ENCODE peak calls at places on chromosome 7, in six cellular contexts. One of them, this sample, is unnamed.

GRCh38 chr7:155885162-155886160 is 73.2 kb upstream of the SHH start:
- DNase-seq in MM.1S: no peak
- DNase-seq in SK-N-SH: no peak
- DNase-seq in neural progenitor cell: peak; percentile 45
- DNase-seq in PC-9: peak; percentile 36
- DNase-seq in GM23338: no peak
- DNase-seq in this sample: peak; percentile 34

GRCh38 chr7:80722596-80723141 is 84.2 kb downstream of the CD36 start:
- DNase-seq in neural progenitor cell: peak; percentile 10
- DNase-seq in GM23338: peak; percentile 47
- DNase-seq in SK-N-SH: no peak
- DNase-seq in MM.1S: no peak
- DNase-seq in PC-9: peak; percentile 85
- DNase-seq in this sample: peak; percentile 99

GRCh38 chr7:30246392-30246791 is 38.0 kb upstream of the ZNRF2 start:
- DNase-seq in PC-9: no peak
- DNase-seq in SK-N-SH: no peak
- DNase-seq in GM23338: no peak
- DNase-seq in neural progenitor cell: no peak
- DNase-seq in MM.1S: no peak
- DNase-seq in this sample: no peak

GRCh38 chr7:117186218-117186617 is 136.6 kb downstream of the WNT2 start:
- DNase-seq in PC-9: no peak
- DNase-seq in GM23338: no peak
- DNase-seq in SK-N-SH: no peak
- DNase-seq in MM.1S: no peak
- DNase-seq in neural progenitor cell: no peak
- DNase-seq in this sample: no peak

GRCh38 chr7:81004098-81004497 is 85.2 kb upstream of the SEMA3C start:
- DNase-seq in neural progenitor cell: no peak
- DNase-seq in GM23338: no peak
- DNase-seq in PC-9: no peak
- DNase-seq in SK-N-SH: no peak
- DNase-seq in MM.1S: no peak
- DNase-seq in this sample: peak; percentile 92

GRCh38 chr7:157432541-157432956 is 95.7 kb downstream of the DNAJB6 start:
- DNase-seq in neural progenitor cell: peak; percentile 76
- DNase-seq in PC-9: no peak
- DNase-seq in SK-N-SH: peak; percentile 81
- DNase-seq in GM23338: peak; percentile 95
- DNase-seq in MM.1S: no peak
- DNase-seq in this sample: peak; percentile 87

GRCh38 chr7:130695840-130696239 is 9.5 kb upstream of the TSGA13 start:
- DNase-seq in PC-9: peak; percentile 6
- DNase-seq in SK-N-SH: peak; percentile 44
- DNase-seq in neural progenitor cell: peak; percentile 54
- DNase-seq in MM.1S: peak; percentile 52
- DNase-seq in GM23338: peak; percentile 80
- DNase-seq in this sample: peak; percentile 66

GRCh38 chr7:111486472-111487142 is 75.7 kb downstream of the IMMP2L start:
- DNase-seq in GM23338: peak; percentile 62
- DNase-seq in PC-9: no peak
- DNase-seq in neural progenitor cell: peak; percentile 60
- DNase-seq in SK-N-SH: peak; percentile 74
- DNase-seq in MM.1S: peak; percentile 53
- DNase-seq in this sample: peak; percentile 76

GRCh38 chr7:17095951-17096350 is 202.5 kb upstream of the AHR start:
- DNase-seq in SK-N-SH: no peak
- DNase-seq in MM.1S: no peak
- DNase-seq in PC-9: no peak
- DNase-seq in neural progenitor cell: no peak
- DNase-seq in GM23338: no peak
- DNase-seq in this sample: peak; percentile 11

GRCh38 chr7:50339990-50340500 is 35.5 kb downstream of the IKZF1 start:
- DNase-seq in MM.1S: no peak
- DNase-seq in SK-N-SH: no peak
- DNase-seq in GM23338: peak; percentile 10
- DNase-seq in neural progenitor cell: no peak
- DNase-seq in PC-9: no peak
- DNase-seq in this sample: no peak
- H3F3A ChIP-seq in MM.1S: no peaks in the 10 kb centered on the region
- H3F3A ChIP-seq in SK-N-SH: no peaks in the 10 kb centered on the region
- H3F3A ChIP-seq in GM23338: no peaks in the 10 kb centered on the region
- H3F3A ChIP-seq in neural progenitor cell: no peaks in the 10 kb centered on the region
- H3F3A ChIP-seq in PC-9: peaks cover under 1% of the 10 kb centered on the region
- H3F3A ChIP-seq in this sample: no peaks in the 10 kb centered on the region

GRCh38 chr7:46810986-46811385 is 770.9 kb downstream of the TNS3 start:
- DNase-seq in SK-N-SH: no peak
- DNase-seq in neural progenitor cell: no peak
- DNase-seq in PC-9: no peak
- DNase-seq in MM.1S: no peak
- DNase-seq in GM23338: no peak
- DNase-seq in this sample: peak; percentile 35

GRCh38 chr7:46809886-46810285 is 772.0 kb downstream of the TNS3 start:
- DNase-seq in MM.1S: no peak
- DNase-seq in SK-N-SH: no peak
- DNase-seq in neural progenitor cell: no peak
- DNase-seq in GM23338: no peak
- DNase-seq in PC-9: no peak
- DNase-seq in this sample: no peak

GRCh38 chr7:46802460-46802972 is 779.4 kb downstream of the TNS3 start:
- DNase-seq in SK-N-SH: no peak
- DNase-seq in GM23338: no peak
- DNase-seq in neural progenitor cell: no peak
- DNase-seq in PC-9: no peak
- DNase-seq in MM.1S: no peak
- DNase-seq in this sample: no peak

GRCh38 chr7:46811529-46811928 is 770.4 kb downstream of the TNS3 start:
- DNase-seq in GM23338: no peak
- DNase-seq in neural progenitor cell: no peak
- DNase-seq in MM.1S: no peak
- DNase-seq in PC-9: no peak
- DNase-seq in SK-N-SH: no peak
- DNase-seq in this sample: peak; percentile 98

GRCh38 chr7:46806856-46807255 is 775.1 kb downstream of the TNS3 start:
- DNase-seq in GM23338: no peak
- DNase-seq in PC-9: no peak
- DNase-seq in SK-N-SH: no peak
- DNase-seq in MM.1S: no peak
- DNase-seq in neural progenitor cell: no peak
- DNase-seq in this sample: no peak
- H3F3A ChIP-seq in GM23338: no peaks in the 10 kb centered on the region
- H3F3A ChIP-seq in PC-9: no peaks in the 10 kb centered on the region
- H3F3A ChIP-seq in SK-N-SH: no peaks in the 10 kb centered on the region
- H3F3A ChIP-seq in MM.1S: no peaks in the 10 kb centered on the region
- H3F3A ChIP-seq in neural progenitor cell: no peaks in the 10 kb centered on the region
- H3F3A ChIP-seq in this sample: peaks cover 9% of the 10 kb centered on the region

GRCh38 chr7:102403563-102403962 is 7.4 kb downstream of the PRKRIP1 start:
- DNase-seq in PC-9: no peak
- DNase-seq in GM23338: no peak
- DNase-seq in MM.1S: no peak
- DNase-seq in SK-N-SH: no peak
- DNase-seq in neural progenitor cell: no peak
- DNase-seq in this sample: no peak
- H3F3A ChIP-seq in PC-9: peaks cover 34% of the 10 kb centered on the region
- H3F3A ChIP-seq in GM23338: peaks cover 20% of the 10 kb centered on the region
- H3F3A ChIP-seq in MM.1S: peaks cover 20% of the 10 kb centered on the region
- H3F3A ChIP-seq in SK-N-SH: peaks cover 28% of the 10 kb centered on the region
- H3F3A ChIP-seq in neural progenitor cell: peaks cover 22% of the 10 kb centered on the region
- H3F3A ChIP-seq in this sample: no peaks in the 10 kb centered on the region

GRCh38 chr7:47670738-47671137 is 88.8 kb upstream of the TNS3 start:
- DNase-seq in SK-N-SH: no peak
- DNase-seq in GM23338: peak; percentile 14
- DNase-seq in PC-9: no peak
- DNase-seq in MM.1S: peak; percentile 98
- DNase-seq in neural progenitor cell: no peak
- DNase-seq in this sample: no peak

GRCh38 chr7:47672966-47673365 is 91.1 kb upstream of the TNS3 start:
- DNase-seq in SK-N-SH: no peak
- DNase-seq in GM23338: no peak
- DNase-seq in MM.1S: no peak
- DNase-seq in neural progenitor cell: peak; percentile 45
- DNase-seq in PC-9: peak; percentile 33
- DNase-seq in this sample: peak; percentile 12

GRCh38 chr7:47669178-47669878 is 87.4 kb upstream of the TNS3 start:
- DNase-seq in GM23338: no peak
- DNase-seq in neural progenitor cell: no peak
- DNase-seq in PC-9: peak; percentile 69
- DNase-seq in MM.1S: peak; percentile 99
- DNase-seq in SK-N-SH: no peak
- DNase-seq in this sample: peak; percentile 96

GRCh38 chr7:47671358-47671757 is 89.4 kb upstream of the TNS3 start:
- DNase-seq in SK-N-SH: no peak
- DNase-seq in GM23338: no peak
- DNase-seq in neural progenitor cell: no peak
- DNase-seq in MM.1S: no peak
- DNase-seq in PC-9: no peak
- DNase-seq in this sample: no peak

GRCh38 chr7:47672267-47672920 is 90.5 kb upstream of the TNS3 start:
- DNase-seq in MM.1S: peak; percentile 21
- DNase-seq in SK-N-SH: no peak
- DNase-seq in neural progenitor cell: no peak
- DNase-seq in GM23338: no peak
- DNase-seq in PC-9: no peak
- DNase-seq in this sample: no peak
- H3F3A ChIP-seq in MM.1S: peaks cover 27% of the 10 kb centered on the region
- H3F3A ChIP-seq in SK-N-SH: peaks cover 7% of the 10 kb centered on the region
- H3F3A ChIP-seq in neural progenitor cell: peaks cover 11% of the 10 kb centered on the region
- H3F3A ChIP-seq in GM23338: no peaks in the 10 kb centered on the region
- H3F3A ChIP-seq in PC-9: peaks cover 28% of the 10 kb centered on the region
- H3F3A ChIP-seq in this sample: no peaks in the 10 kb centered on the region

This sample was measured in GM23248.